ENCODE peak calls at places on chromosomes 13 and 19, in seven cellular contexts. S, U, P, C, D, M and R are unnamed samples.

GRCh38 chr13:102128216-102128800 is 273.5 kb downstream of the FGF14 start:
- DNase-seq in S (no peak), U (no peak), P (no peak), C (peak), D (no peak), M (no peak), R (no peak)

GRCh38 chr13:67574320-67575233 is 344.4 kb upstream of the PCDH9 start:
- DNase-seq in S (no peak), U (no peak), P (peak), C (no peak), D (no peak), M (no peak), R (no peak)

GRCh38 chr19:39237200-39238184 is 7.3 kb downstream of the IFNL3 start:
- DNase-seq in S (peak), U (no peak), P (no peak), C (peak), D (no peak), M (no peak), R (no peak)

GRCh38 chr13:80339578-80339840 is 1.4 kb downstream of the SPRY2 start:
- DNase-seq in S (peak), U (peak), P (no peak), C (no peak), D (no peak), M (no peak), R (no peak)

GRCh38 chr19:44696939-44697669 is 1.8 kb upstream of the CEACAM16 start:
- DNase-seq in S (no peak), U (no peak), P (no peak), C (peak), D (no peak), M (no peak), R (no peak)

GRCh38 chr19:44618640-44619357 is 5.4 kb downstream of the IGSF23 start:
- DNase-seq in S (no peak), U (no peak), P (no peak), C (no peak), D (no peak), M (no peak), R (no peak)

GRCh38 chr19:46386996-46387712 is 26.2 kb downstream of the CCDC8 start:
- DNase-seq in S (no peak), U (no peak), P (no peak), C (no peak), D (no peak), M (no peak), R (no peak)

GRCh38 chr13:95697052-95697680 is 20.2 kb downstream of the DNAJC3 start:
- DNase-seq in S (no peak), U (no peak), P (no peak), C (no peak), D (no peak), M (no peak), R (no peak)

GRCh38 chr19:51417107-51417806 is at the start of gene SIGLEC10:
- DNase-seq in S (peak), U (no peak), P (no peak), C (no peak), D (peak), M (no peak), R (no peak)

GRCh38 chr19:43778651-43779050 is 2.1 kb downstream of the KCNN4 start:
- DNase-seq in S (no peak), U (no peak), P (no peak), C (no peak), D (no peak), M (no peak), R (no peak)

GRCh38 chr19:41864374-41864773 is 4.3 kb downstream of the RPS19 start:
- DNase-seq in S (no peak), U (no peak), P (no peak), C (no peak), D (no peak), M (no peak), R (no peak)
- H3K27ac ChIP-seq in S (peak), U (no peak), P (peak), C (no peak), D (no peak), M (no peak), R (no peak)

GRCh38 chr13:98019186-98019585 is 65.7 kb downstream of the IPO5 start:
- DNase-seq in S (no peak), U (no peak), P (no peak), C (no peak), D (no peak), M (no peak), R (no peak)

GRCh38 chr13:98020271-98020670 is 66.8 kb downstream of the IPO5 start:
- DNase-seq in S (no peak), U (no peak), P (no peak), C (no peak), D (no peak), M (no peak), R (no peak)

GRCh38 chr13:98018293-98018692 is 64.8 kb downstream of the IPO5 start:
- DNase-seq in S (no peak), U (no peak), P (no peak), C (no peak), D (no peak), M (no peak), R (no peak)

GRCh38 chr13:98025480-98026025 is 72.1 kb downstream of the IPO5 start:
- DNase-seq in S (no peak), U (no peak), P (peak), C (no peak), D (no peak), M (no peak), R (no peak)

GRCh38 chr13:98022210-98022609 is 68.7 kb downstream of the IPO5 start:
- DNase-seq in S (no peak), U (no peak), P (peak), C (peak), D (no peak), M (peak), R (peak)
- H3K27ac ChIP-seq in S (no peak), U (no peak), P (no peak), C (peak), D (no peak), M (no peak), R (no peak)

GRCh38 chr19:56403764-56404704 is at the start of gene ZNF583:
- DNase-seq in S (peak), U (peak), P (peak), C (peak), D (peak), M (peak), R (peak)
- H3K27ac ChIP-seq in S (no peak), U (peak), P (peak), C (peak), D (peak), M (peak), R (peak)

GRCh38 chr13:97367427-97367826 is 66.5 kb upstream of the RAP2A start:
- DNase-seq in S (peak), U (peak), P (peak), C (peak), D (no peak), M (no peak), R (no peak)

GRCh38 chr13:97367016-97367415 is 67.0 kb upstream of the RAP2A start:
- DNase-seq in S (no peak), U (no peak), P (no peak), C (no peak), D (no peak), M (no peak), R (peak)

GRCh38 chr13:97369269-97369893 is 64.6 kb upstream of the RAP2A start:
- DNase-seq in S (no peak), U (no peak), P (no peak), C (no peak), D (no peak), M (peak), R (no peak)

GRCh38 chr13:97372929-97373328 is 61.0 kb upstream of the RAP2A start:
- DNase-seq in S (no peak), U (no peak), P (no peak), C (peak), D (no peak), M (no peak), R (no peak)

DNA sequence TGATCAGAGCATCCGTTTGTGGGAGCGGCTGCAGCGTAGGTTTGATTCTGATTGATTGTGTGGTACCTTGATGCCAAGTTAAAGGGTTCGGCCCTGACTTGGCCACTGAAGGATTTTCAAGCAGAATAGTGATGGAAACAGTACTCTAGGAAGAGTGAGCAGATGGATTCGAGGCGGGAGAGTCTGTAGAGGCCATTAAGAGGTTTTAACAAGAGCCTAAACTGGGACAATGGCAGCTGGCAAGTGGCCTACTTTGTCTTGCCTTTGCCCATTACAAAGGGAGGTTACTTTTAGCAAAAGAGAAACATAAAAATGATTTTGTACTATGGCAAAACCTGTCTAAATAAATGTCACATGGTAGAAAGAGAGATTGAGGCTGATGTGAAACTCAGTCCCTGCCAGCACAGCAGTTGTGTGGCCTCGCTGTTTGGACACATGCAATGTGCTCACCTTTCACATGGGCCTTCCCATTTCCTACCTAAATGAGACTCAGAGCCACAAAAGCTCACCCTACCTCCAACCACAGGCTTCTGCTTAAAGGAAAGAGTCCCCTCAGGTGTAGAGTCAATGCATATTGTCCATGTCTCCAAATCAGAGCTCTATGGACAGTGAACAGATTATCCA is 62.4 kb upstream of the RAP2A start:
- DNase-seq in S (no peak), U (no peak), P (no peak), C (no peak), D (no peak), M (no peak), R (no peak)
- H3K27ac ChIP-seq in S (no peak), U (no peak), P (no peak), C (no peak), D (no peak), M (no peak), R (peak)

GRCh38 chr19:1401889-1402217 is 511 bp upstream of the GAMT start:
- DNase-seq in S (no peak), U (no peak), P (no peak), C (no peak), D (no peak), M (no peak), R (no peak)
- H3K27ac ChIP-seq in S (no peak), U (no peak), P (no peak), C (no peak), D (peak), M (no peak), R (peak)

DNA sequence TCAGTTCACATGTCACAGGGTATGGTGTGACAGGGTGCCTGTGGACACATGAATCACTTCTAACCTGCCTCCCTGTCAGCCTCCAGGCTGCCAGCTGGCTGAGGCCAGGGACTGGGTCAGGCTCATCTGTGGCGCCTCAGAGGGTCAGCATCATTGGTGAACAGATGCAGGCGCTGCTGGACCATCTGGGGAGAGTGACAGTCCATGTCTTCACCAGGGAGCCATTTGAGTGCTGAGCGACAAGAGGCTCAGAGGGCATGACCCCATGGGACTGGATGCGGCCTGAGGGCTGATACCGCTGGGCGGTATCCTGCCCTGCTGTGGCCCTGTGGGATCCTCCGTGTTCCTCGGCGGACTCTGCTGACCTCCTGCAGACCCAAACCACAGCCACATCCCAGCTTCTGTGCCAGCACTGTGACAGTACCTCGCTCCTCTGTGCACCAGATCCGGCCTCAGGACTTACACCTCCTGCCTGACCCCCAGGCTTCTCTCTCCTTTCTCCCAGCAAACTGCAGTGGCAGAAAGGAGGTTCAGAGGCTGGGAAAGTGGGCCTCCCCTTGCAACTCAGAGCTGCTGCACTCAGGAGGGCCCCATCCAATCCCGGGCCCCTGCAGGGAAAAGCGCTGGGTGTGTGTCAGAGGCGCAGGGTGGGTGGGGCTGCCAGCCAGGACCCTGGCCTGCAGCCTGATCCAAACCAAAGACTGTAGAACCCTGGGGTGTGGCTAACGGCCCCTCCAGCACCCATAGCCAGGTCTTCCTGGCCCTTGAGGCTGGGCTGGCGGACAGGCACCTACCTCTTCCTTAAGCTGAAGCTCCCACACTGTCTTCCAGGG is 10.2 kb downstream of the ACTMAP start:
- DNase-seq in S (no peak), U (no peak), P (no peak), C (no peak), D (no peak), M (no peak), R (no peak)
- H3K27ac ChIP-seq in S (no peak), U (peak), P (no peak), C (no peak), D (peak), M (no peak), R (no peak)